ENCODE peak calls at places on chromosomes 5 and 9, in five cellular contexts. R, K, O, V and I are unnamed samples.

GRCh38 chr9:31089822-31090221 is 1294.6 kb upstream of the ACO1 start:
- DNase-seq in O (no peak), R (no peak), V (no peak), K (no peak), I (no peak)

GRCh38 chr5:170623576-170624181 is 119.9 kb downstream of the KCNIP1 start:
- DNase-seq in V (peak), O (peak), R (peak), K (peak), I (no peak)

GRCh38 chr9:101486693-101487442 is 46.8 kb upstream of the RNF20 start:
- DNase-seq in R (peak), K (no peak), O (peak), V (peak), I (peak)

GRCh38 chr5:966941-967340 is 41.7 kb upstream of the NKD2 start:
- DNase-seq in V (no peak), K (no peak), R (no peak), O (no peak), I (no peak)

GRCh38 chr5:103385722-103386121 is 127.2 kb downstream of the MACIR start:
- DNase-seq in K (no peak), O (no peak), V (no peak), R (no peak), I (no peak)

GRCh38 chr5:173514666-173515065 is 101.8 kb downstream of the BOD1 start:
- DNase-seq in V (no peak), K (no peak), R (peak), O (no peak), I (no peak)

GRCh38 chr9:7346144-7346543 is 453.4 kb downstream of the DMAC1 start:
- DNase-seq in O (no peak), K (no peak), R (no peak), V (no peak), I (no peak)

GRCh38 chr5:162817381-162817780 is 620.0 kb upstream of the CCNG1 start:
- DNase-seq in R (no peak), V (no peak), O (no peak), K (no peak), I (no peak)

DNA sequence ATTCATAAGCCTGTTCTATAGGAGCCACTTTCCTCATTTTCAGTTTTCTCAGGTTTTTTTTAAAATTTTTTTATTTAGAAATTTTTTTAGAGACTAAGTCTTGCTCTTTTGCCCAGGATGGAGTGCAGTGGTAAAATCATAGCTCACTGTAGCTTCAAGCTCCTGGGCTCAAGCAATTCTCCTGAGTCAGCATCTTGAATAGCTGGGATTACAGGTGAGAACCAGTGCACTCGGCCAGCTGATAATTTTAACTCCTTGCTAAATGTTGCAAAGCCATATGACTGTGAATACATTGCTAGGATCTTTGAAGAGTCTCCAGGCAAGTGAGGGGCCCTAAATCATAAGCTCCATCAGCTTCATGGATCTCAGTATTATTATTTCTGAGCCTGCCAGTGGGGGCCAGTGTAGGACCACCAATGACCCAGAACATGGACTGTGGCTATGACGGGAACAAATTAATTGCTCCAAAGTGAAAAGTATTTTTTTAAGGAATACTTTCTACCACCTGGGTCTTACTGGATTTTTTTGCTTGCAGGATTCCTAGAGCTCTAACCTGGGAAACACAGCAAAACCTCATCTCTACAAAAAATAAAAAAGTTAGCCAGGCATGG is 5.7 kb upstream of the GAPVD1 start:
- DNase-seq in O (no peak), K (no peak), V (peak), R (no peak), I (no peak)
- TF ChIP-seq CTCF in O (peak), K (peak), V (peak), R (peak), I (no peak)

GRCh38 chr9:36258170-36258988 is at the start of gene GNE:
- DNase-seq in R (peak), V (peak), K (peak), O (peak), I (peak)
- TF ChIP-seq CTCF in R (no peak), V (no peak), K (no peak), O (no peak), I (no peak)

GRCh38 chr9:72871685-72872084 is 81.2 kb downstream of the ALDH1A1 start:
- DNase-seq in K (no peak), R (peak), O (peak), V (no peak), I (no peak)
- TF ChIP-seq CTCF in K (peak), R (peak), O (peak), V (peak), I (peak)

GRCh38 chr5:88190106-88190834 is 78.4 kb downstream of the TMEM161B start:
- DNase-seq in K (no peak), R (no peak), V (no peak), O (no peak), I (no peak)
- TF ChIP-seq CTCF in K (no peak), R (no peak), V (no peak), O (no peak), I (no peak)

GRCh38 chr9:124133752-124134151 is 122.2 kb downstream of the LHX2 start:
- DNase-seq in V (peak), R (no peak), K (no peak), O (no peak), I (no peak)
- TF ChIP-seq CTCF in V (peak), R (peak), K (peak), O (peak), I (no peak)